ENCODE peak calls at places on chromosomes 16 and 17, in four cellular contexts. D is left ventricle myocardium inferior; Q is IMR-90; H is CD4-positive, CD25-positive, alpha-beta regulatory T cell. W is an unnamed sample. For H3K9me3 and H3K4me1, the result is how much of the 10 kb centered on the place peaks cover.

GRCh38 chr17:27233783-27234182 is 60.1 kb upstream of the WSB1 start:
- DNase-seq in D (no peak), Q (no peak), H (no peak), W (no peak)

GRCh38 chr16:55401036-55401435 is 77.0 kb downstream of the IRX6 start:
- DNase-seq in D (no peak), Q (no peak), H (no peak), W (no peak)

GRCh38 chr16:2289282-2289681 is 21.4 kb upstream of the RNPS1 start:
- DNase-seq in D (no peak), Q (no peak), H (no peak), W (no peak)

GRCh38 chr16:30715777-30716445 is 16.9 kb downstream of the SRCAP start:
- DNase-seq in D (no peak), Q (peak), H (peak), W (no peak)

GRCh38 chr17:42586514-42587230 is 9.1 kb upstream of the PSMC3IP start:
- DNase-seq in D (no peak), Q (no peak), H (no peak), W (no peak)

GRCh38 chr16:12507366-12507765 is 296.3 kb downstream of the CPPED1 start:
- DNase-seq in D (no peak), Q (peak), H (no peak), W (no peak)

GRCh38 chr16:54093281-54093680 is 193.3 kb downstream of the IRX3 start:
- DNase-seq in D (no peak), Q (no peak), H (no peak), W (no peak)

GRCh38 chr17:57577751-57578607 is 167.1 kb downstream of the CCDC182 start:
- DNase-seq in D (peak), Q (peak), H (no peak), W (no peak)

GRCh38 chr16:17173134-17173729 is 297.5 kb downstream of the XYLT1 start:
- DNase-seq in D (peak), Q (peak), H (no peak), W (no peak)

GRCh38 chr17:7204828-7205461 is 14.7 kb downstream of the DLG4 start:
- DNase-seq in D (peak), Q (peak), H (peak), W (peak)

GRCh38 chr16:35370617-35371016 is 1911.2 kb downstream of the TP53TG3F start:
- DNase-seq in D (no peak), Q (no peak), H (no peak), W (no peak)

GRCh38 chr17:15266325-15266950 is 1.3 kb upstream of the PMP22 start:
- DNase-seq in D (no peak), Q (no peak), H (no peak), W (no peak)

GRCh38 chr16:67528870-67529638 is 425 bp downstream of the RIPOR1 start:
- DNase-seq in D (peak), Q (peak), H (no peak), W (no peak)

GRCh38 chr16:50371936-50372595 is 3.3 kb upstream of the BRD7 start:
- DNase-seq in D (no peak), Q (no peak), H (no peak), W (peak)

GRCh38 chr17:80832266-80832676 is 159.4 kb upstream of the CHMP6 start:
- DNase-seq in D (no peak), Q (peak), H (no peak), W (peak)

GRCh38 chr17:12021604-12022003 is 927 bp downstream of the MAP2K4 start:
- DNase-seq in D (no peak), Q (no peak), H (no peak), W (no peak)

GRCh38 chr17:12024332-12024731 is 3.7 kb downstream of the MAP2K4 start:
- DNase-seq in D (no peak), Q (peak), H (no peak), W (no peak)

GRCh38 chr17:12027658-12028057 is 7.0 kb downstream of the MAP2K4 start:
- DNase-seq in D (no peak), Q (no peak), H (no peak), W (no peak)

GRCh38 chr17:12020595-12021590 is at the start of gene MAP2K4:
- DNase-seq in D (peak), Q (peak), H (peak), W (peak)

GRCh38 chr17:12022310-12022709 is 1.6 kb downstream of the MAP2K4 start:
- DNase-seq in D (no peak), Q (no peak), H (no peak), W (no peak)
- H3K4me3 ChIP-seq in D (peak), Q (peak), H (peak), W (peak)

GRCh38 chr16:89990799-89991198 is 28.5 kb downstream of the DBNDD1 start:
- DNase-seq in D (no peak), Q (no peak), H (no peak), W (no peak)
- H3K9me3 ChIP-seq in D (under half), Q (under half), H (under half), W (under half)

GRCh38 chr17:48002920-48003685 is 32.2 kb downstream of the CDK5RAP3 start:
- DNase-seq in D (no peak), Q (no peak), H (no peak), W (no peak)
- H3K4me1 ChIP-seq in D (under half), Q (under half), H (under half), W (under half)

GRCh38 chr16:84502581-84502980 is 1.9 kb downstream of the MEAK7 start:
- DNase-seq in D (no peak), Q (no peak), H (no peak), W (no peak)

GRCh38 chr16:84504420-84505248 is at the start of gene MEAK7:
- DNase-seq in D (peak), Q (peak), H (peak), W (peak)

GRCh38 chr16:84507011-84507982 is 2.8 kb upstream of the MEAK7 start:
- DNase-seq in D (no peak), Q (no peak), H (no peak), W (peak)

GRCh38 chr16:84503751-84504395 is 586 bp downstream of the MEAK7 start:
- DNase-seq in D (peak), Q (peak), H (no peak), W (no peak)

GRCh38 chr16:84505249-84506156 is 1.0 kb upstream of the MEAK7 start:
- DNase-seq in D (no peak), Q (no peak), H (no peak), W (peak)
- H3K4me3 ChIP-seq in D (peak), Q (peak), H (no peak), W (no peak)

GRCh38 chr16:64773638-64774037 is 348.2 kb downstream of the CDH11 start:
- DNase-seq in D (no peak), Q (no peak), H (no peak), W (no peak)
- H3K9me3 ChIP-seq in D (under half), Q (under half), H (under half), W (under half)

GRCh38 chr16:89561195-89562026 is 929 bp downstream of the RPL13 start:
- DNase-seq in D (no peak), Q (no peak), H (no peak), W (peak)
- H3K4me1 ChIP-seq in D (half or more), Q (under half), H (under half), W (under half)

W was measured in aorta.